ENCODE peak calls at places on chromosomes 4 and X, in five cellular contexts. V is Peyer's patch; M is mesendoderm; P is OCI-LY7; D is naive thymus-derived CD4-positive, alpha-beta T cell. C is an unnamed sample. For H3K4me1, the result is how much of the 10 kb centered on the place peaks cover.

GRCh38 chr4:81472249-81473085 is 760 bp upstream of the RASGEF1B start:
- DNase-seq in M (peak), D (no peak), P (peak), V (no peak), C (no peak)

GRCh38 chr4:23844961-23845360 is 44.9 kb downstream of the PPARGC1A start:
- DNase-seq in V (no peak), P (no peak), M (no peak), D (no peak), C (no peak)

GRCh38 chrX:150100261-150100660 is 162.0 kb upstream of the EOLA2 start:
- DNase-seq in D (no peak), M (no peak), P (no peak), V (no peak), C (no peak)

GRCh38 chr4:127846765-127847164 is 33.9 kb upstream of the PLK4 start:
- DNase-seq in D (no peak), M (no peak), V (no peak), P (no peak), C (no peak)

GRCh38 chr4:148574502-148574901 is 132.3 kb upstream of the NR3C2 start:
- DNase-seq in D (no peak), M (peak), V (no peak), P (no peak), C (no peak)

GRCh38 chrX:31353095-31353494 is 281.3 kb upstream of the FTHL17 start:
- DNase-seq in D (no peak), M (peak), V (no peak), P (no peak), C (peak)

GRCh38 chr4:169976951-169977350 is 49.2 kb downstream of the MFAP3L start:
- DNase-seq in P (no peak), V (no peak), M (peak), D (no peak), C (no peak)

GRCh38 chr4:41590591-41590990 is 52.6 kb downstream of the LIMCH1 start:
- DNase-seq in D (no peak), M (no peak), P (no peak), V (no peak), C (no peak)

GRCh38 chrX:148133099-148133725 is 152.1 kb downstream of the FMR1NB start:
- DNase-seq in P (peak), V (no peak), D (peak), M (peak), C (no peak)

GRCh38 chr4:35506161-35506560 is 738.2 kb downstream of the ARAP2 start:
- DNase-seq in D (no peak), P (no peak), V (no peak), M (no peak), C (no peak)

GRCh38 chr4:108036252-108036651 is 46.6 kb downstream of the HADH start:
- DNase-seq in D (peak), P (peak), V (peak), M (no peak), C (no peak)

GRCh38 chrX:134836497-134836968 is 154.3 kb upstream of the SMIM10 start:
- DNase-seq in M (no peak), P (no peak), V (no peak), D (no peak), C (no peak)

GRCh38 chrX:10631416-10632145 is 11.2 kb upstream of the MID1 start:
- DNase-seq in P (no peak), D (no peak), M (no peak), V (no peak), C (no peak)

GRCh38 chr4:115973768-115974167 is 860.3 kb upstream of the NDST4 start:
- DNase-seq in M (peak), V (no peak), P (no peak), D (no peak), C (no peak)

GRCh38 chr4:184282251-184282713 is 64.6 kb upstream of the ENPP6 start:
- DNase-seq in P (peak), M (peak), V (peak), D (no peak), C (no peak)

GRCh38 chrX:48569958-48570357 is 4.3 kb upstream of the RBM3 start:
- DNase-seq in V (no peak), M (no peak), P (no peak), D (no peak), C (no peak)

GRCh38 chr4:78661923-78662521 is 110.5 kb downstream of the ANXA3 start:
- DNase-seq in V (no peak), P (peak), D (no peak), M (no peak), C (no peak)

GRCh38 chr4:126899382-126899801 is 733.4 kb upstream of the INTU start:
- DNase-seq in P (no peak), V (no peak), D (no peak), M (no peak), C (peak)

GRCh38 chr4:77073981-77074865 is 1.6 kb downstream of the CCNI start:
- DNase-seq in V (no peak), D (no peak), M (no peak), P (no peak), C (no peak)

GRCh38 chr4:113958766-113959540 is 20.5 kb downstream of the ARSJ start:
- DNase-seq in M (peak), V (no peak), D (no peak), P (no peak), C (peak)

GRCh38 chr4:182929296-182929695 is 12.1 kb upstream of the DCTD start:
- DNase-seq in D (no peak), M (peak), P (no peak), V (no peak), C (no peak)

GRCh38 chrX:53284684-53285447 is 3.5 kb upstream of the IQSEC2 start:
- DNase-seq in M (peak), P (peak), V (peak), D (peak), C (no peak)

GRCh38 chrX:118347131-118347530 is 1.2 kb downstream of the WDR44 start:
- DNase-seq in V (no peak), M (peak), D (no peak), P (no peak), C (no peak)

GRCh38 chrX:10579753-10580060 is 40.7 kb downstream of the MID1 start:
- DNase-seq in P (no peak), D (no peak), V (no peak), M (no peak), C (no peak)

GRCh38 chr4:25949166-25949748 is 35.2 kb downstream of the SMIM20 start:
- DNase-seq in M (peak), P (no peak), V (no peak), D (no peak), C (no peak)

GRCh38 chr4:184653650-184654049 is 4.1 kb downstream of the PRIMPOL start:
- DNase-seq in M (peak), V (no peak), D (no peak), P (no peak), C (no peak)

GRCh38 chr4:21710212-21710843 is 238.2 kb downstream of the KCNIP4 start:
- DNase-seq in V (no peak), P (no peak), D (no peak), M (no peak), C (no peak)

DNA sequence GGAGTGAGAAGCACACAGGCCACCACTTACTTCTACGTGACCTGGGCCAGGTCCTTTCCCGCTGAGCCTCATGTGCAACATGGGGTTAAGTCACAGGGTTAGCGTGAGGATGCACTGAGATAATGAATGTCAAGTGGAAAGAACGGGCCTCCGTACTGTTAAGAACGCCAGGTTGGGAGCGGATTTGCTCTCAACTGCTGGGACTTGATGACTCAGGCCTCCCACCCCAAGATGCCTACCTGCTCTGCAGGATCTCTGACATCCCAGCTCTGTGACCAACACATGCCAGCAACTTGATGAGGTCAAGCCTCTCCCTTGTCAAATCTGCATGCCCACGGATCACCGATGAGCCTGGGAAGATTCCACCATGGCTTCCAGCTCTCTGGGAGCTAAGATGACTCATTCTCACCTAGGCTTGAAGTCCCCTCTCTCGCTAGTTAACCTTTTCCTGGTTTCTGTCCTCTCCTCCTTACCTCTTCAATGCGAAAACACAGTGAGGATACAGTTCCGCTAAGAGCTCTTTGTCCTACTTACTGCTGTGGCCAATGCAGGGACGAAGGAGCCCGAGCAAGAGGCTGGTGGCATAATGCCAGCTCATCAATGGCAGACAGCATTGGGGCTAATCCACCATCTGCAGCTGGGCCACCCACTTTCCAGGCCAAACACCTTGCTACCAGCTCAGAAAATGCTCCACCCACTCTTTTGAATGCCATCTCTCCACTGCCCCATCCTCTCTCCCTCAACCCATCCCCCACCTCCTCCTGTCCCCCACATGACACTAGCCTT is 67.6 kb downstream of the PJA1 start:
- DNase-seq in D (no peak), M (peak), V (no peak), P (no peak), C (no peak)
- H3K4me3 ChIP-seq in D (no peak), M (no peak), V (no peak), P (no peak), C (no peak)

GRCh38 chr4:100290585-100290984 is 100.3 kb upstream of the DDIT4L start:
- DNase-seq in D (no peak), V (no peak), M (peak), P (no peak), C (no peak)
- H3K4me1 ChIP-seq in D (under half), V (under half), M (under half), P (under half), C (under half)

GRCh38 chrX:318739-319578 is at the start of gene GTPBP6:
- DNase-seq in V (peak), P (peak), M (peak), D (peak), C (peak)

GRCh38 chrX:319579-320125 is 1.1 kb upstream of the GTPBP6 start:
- DNase-seq in P (no peak), D (no peak), M (no peak), V (no peak), C (no peak)

GRCh38 chrX:318068-318738 is 393 bp downstream of the GTPBP6 start:
- DNase-seq in V (peak), P (peak), M (peak), D (peak), C (peak)

GRCh38 chrX:316351-317325 is 2.0 kb downstream of the GTPBP6 start:
- DNase-seq in P (no peak), D (no peak), V (no peak), M (no peak), C (no peak)

DNA sequence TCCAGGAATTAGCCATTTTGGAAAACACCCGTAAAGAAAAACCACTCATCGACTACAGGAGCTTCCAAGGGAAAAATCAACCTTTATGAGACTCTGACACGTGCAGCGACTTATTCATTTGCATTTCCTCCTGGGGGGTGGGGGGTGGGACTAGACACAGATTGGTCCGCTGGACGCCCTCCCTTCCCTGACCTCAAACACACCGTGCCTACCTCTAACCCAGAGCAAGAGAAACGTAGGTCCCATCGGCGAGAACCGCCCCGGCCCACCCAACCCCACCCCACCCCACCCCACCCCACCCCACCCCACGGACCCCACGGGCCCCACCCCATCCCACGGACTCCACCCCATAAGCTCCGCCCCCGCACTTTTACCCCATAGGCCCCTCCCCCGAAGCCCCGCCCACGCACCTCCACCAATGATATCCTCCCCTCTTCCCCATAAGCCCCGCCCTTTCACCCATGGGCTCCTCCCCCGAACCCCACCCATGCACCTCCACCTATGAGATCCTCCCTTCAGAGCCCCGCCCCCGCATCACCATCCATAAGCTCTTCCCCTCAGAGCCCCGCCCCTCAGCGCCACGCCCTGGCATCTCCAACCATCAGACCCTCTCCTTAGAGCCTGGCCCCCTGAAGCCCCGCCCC is 1.1 kb downstream of the GTPBP6 start:
- DNase-seq in P (no peak), D (no peak), M (no peak), V (no peak), C (no peak)
- H3K4me3 ChIP-seq in P (peak), D (peak), M (no peak), V (peak), C (peak)

GRCh38 chr4:87047281-87047798 is 112.5 kb downstream of the AFF1 start:
- DNase-seq in P (no peak), M (peak), D (no peak), V (no peak), C (no peak)
- H3K4me1 ChIP-seq in P (under half), M (under half), D (under half), V (under half), C (under half)